ENCODE peak calls at places on chromosomes 6 and 20, in seven cellular contexts. S, G, W, N, V, O and T are unnamed samples. For H3K4me1, the result is how much of the 10 kb centered on the place peaks cover.

GRCh38 chr6:8627085-8627861 is 191.9 kb upstream of the SLC35B3 start:
- DNase-seq in S (no peak), N (peak), W (peak), O (no peak), V (no peak), G (no peak), T (no peak)

GRCh38 chr20:45254867-45255266 is 503 bp upstream of the SLPI start:
- DNase-seq in N (peak), V (no peak), S (peak), O (no peak), G (no peak), W (peak), T (no peak)

GRCh38 chr6:116371384-116372209 is 850 bp downstream of the DSE start:
- DNase-seq in O (peak), G (peak), V (peak), W (peak), N (peak), S (no peak), T (peak)

GRCh38 chr6:27468334-27468733 is 4.6 kb downstream of the ZNF184 start:
- DNase-seq in G (no peak), S (no peak), W (no peak), O (no peak), N (peak), V (no peak), T (no peak)

GRCh38 chr6:26457407-26457795 is 354 bp upstream of the BTN2A1 start:
- DNase-seq in N (no peak), G (no peak), S (no peak), V (no peak), O (no peak), W (no peak), T (peak)

GRCh38 chr6:15061176-15061575 is 184.7 kb upstream of the JARID2 start:
- DNase-seq in G (no peak), N (no peak), S (no peak), W (no peak), O (no peak), V (no peak), T (no peak)

GRCh38 chr6:152089992-152090391 is 282.5 kb downstream of the ESR1 start:
- DNase-seq in N (peak), V (no peak), G (no peak), S (no peak), W (peak), O (no peak), T (peak)

GRCh38 chr20:41136336-41136694 is 1.0 kb upstream of the PLCG1 start:
- DNase-seq in W (no peak), G (no peak), V (no peak), O (no peak), S (no peak), N (no peak), T (peak)

GRCh38 chr6:121533321-121533841 is 97.9 kb downstream of the GJA1 start:
- DNase-seq in N (no peak), W (peak), G (no peak), S (no peak), V (no peak), O (no peak), T (no peak)

GRCh38 chr6:42627674-42628073 is 63.8 kb downstream of the UBR2 start:
- DNase-seq in W (no peak), O (no peak), G (no peak), N (peak), V (no peak), S (no peak), T (no peak)
- H3K27ac ChIP-seq in W (no peak), O (no peak), G (no peak), N (no peak), V (no peak), S (no peak), T (no peak)

DNA sequence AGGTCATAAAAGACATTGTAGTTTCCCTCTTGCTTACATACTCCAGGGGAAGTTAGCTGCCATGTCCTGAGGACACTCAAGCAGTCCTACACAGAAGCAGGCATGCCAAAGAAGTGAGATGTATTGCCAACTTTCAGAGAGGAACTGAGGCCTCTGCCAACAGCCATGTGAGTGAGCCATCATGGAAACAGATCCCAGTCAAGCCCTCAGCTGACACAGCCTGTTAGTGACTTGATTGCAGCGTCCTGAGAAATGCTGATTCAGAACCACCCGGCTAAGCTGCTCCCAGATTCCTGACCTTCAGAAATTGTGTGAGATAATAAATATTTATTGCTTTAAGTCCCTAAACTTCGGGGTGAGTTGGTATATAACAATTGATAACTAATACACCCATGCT is 38.1 kb downstream of the GSTA2 start:
- DNase-seq in O (no peak), G (no peak), W (peak), N (no peak), S (no peak), V (no peak), T (no peak)
- H3K4me2 ChIP-seq in O (no peak), G (no peak), W (peak), N (no peak), S (peak), V (no peak), T (no peak)

GRCh38 chr6:149844480-149844879 is 19.7 kb downstream of the LRP11 start:
- DNase-seq in W (no peak), V (no peak), O (no peak), N (no peak), S (no peak), G (no peak), T (no peak)

GRCh38 chr6:149840345-149841075 is 23.6 kb downstream of the LRP11 start:
- DNase-seq in V (peak), G (peak), W (peak), O (no peak), S (peak), N (peak), T (peak)

GRCh38 chr6:149845549-149845948 is 18.6 kb downstream of the LRP11 start:
- DNase-seq in S (no peak), N (no peak), O (no peak), V (no peak), W (no peak), G (no peak), T (peak)

GRCh38 chr6:149843051-149843633 is 21.0 kb downstream of the LRP11 start:
- DNase-seq in V (no peak), G (no peak), S (no peak), N (no peak), W (no peak), O (no peak), T (no peak)

GRCh38 chr6:149842331-149842730 is 21.8 kb downstream of the LRP11 start:
- DNase-seq in N (no peak), G (no peak), V (no peak), W (no peak), S (no peak), O (no peak), T (no peak)
- H3K4me1 ChIP-seq in N (under half), G (under half), V (under half), W (under half), S (under half), O (under half), T (under half)

GRCh38 chr20:57434390-57434700 is 43.1 kb downstream of the RBM38 start:
- DNase-seq in O (no peak), G (peak), W (no peak), V (no peak), S (no peak), N (no peak), T (no peak)

GRCh38 chr20:57436223-57436545 is 45.0 kb downstream of the RBM38 start:
- DNase-seq in V (no peak), W (no peak), S (no peak), G (no peak), N (no peak), O (no peak), T (no peak)

GRCh38 chr20:57437267-57437666 is 46.1 kb downstream of the RBM38 start:
- DNase-seq in N (no peak), W (no peak), S (no peak), V (no peak), O (no peak), G (no peak), T (no peak)

GRCh38 chr20:57435105-57435497 is 43.9 kb downstream of the RBM38 start:
- DNase-seq in V (no peak), O (no peak), W (no peak), N (no peak), G (no peak), S (no peak), T (no peak)

GRCh38 chr20:57435498-57436222 is 44.5 kb downstream of the RBM38 start:
- DNase-seq in V (no peak), N (peak), S (peak), O (no peak), W (peak), G (peak), T (peak)
- H3K27ac ChIP-seq in V (no peak), N (no peak), S (no peak), O (no peak), W (peak), G (no peak), T (no peak)

GRCh38 chr6:107787589-107787960 is 36.5 kb downstream of the SCML4 start:
- DNase-seq in N (no peak), O (no peak), W (no peak), G (no peak), V (no peak), S (no peak), T (no peak)
- H3K4me2 ChIP-seq in N (no peak), O (no peak), W (no peak), G (peak), V (no peak), S (no peak), T (no peak)

DNA sequence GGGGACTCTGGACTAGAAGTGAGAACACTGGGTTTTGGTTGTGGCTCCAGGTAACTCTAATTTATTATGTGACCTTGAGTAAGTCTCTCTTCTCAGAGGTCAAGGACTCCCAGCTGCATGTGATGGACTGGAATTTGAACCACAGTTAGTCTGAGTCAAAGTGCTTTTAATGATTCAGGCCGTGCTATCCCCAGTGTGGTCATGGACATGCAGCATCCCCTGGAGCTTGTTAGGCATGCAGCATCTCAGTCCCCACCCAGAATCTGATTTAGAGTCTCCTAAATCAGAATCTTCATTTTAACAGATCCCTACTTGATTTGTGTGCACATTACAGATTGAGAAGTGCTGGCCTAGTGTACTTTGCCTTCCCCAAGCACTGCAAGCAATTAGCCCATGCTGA is 74.2 kb downstream of the TOX2 start:
- DNase-seq in O (no peak), N (peak), G (no peak), W (no peak), V (no peak), S (no peak), T (no peak)
- H3K4me1 ChIP-seq in O (under half), N (under half), G (under half), W (under half), V (under half), S (under half), T (under half)

DNA sequence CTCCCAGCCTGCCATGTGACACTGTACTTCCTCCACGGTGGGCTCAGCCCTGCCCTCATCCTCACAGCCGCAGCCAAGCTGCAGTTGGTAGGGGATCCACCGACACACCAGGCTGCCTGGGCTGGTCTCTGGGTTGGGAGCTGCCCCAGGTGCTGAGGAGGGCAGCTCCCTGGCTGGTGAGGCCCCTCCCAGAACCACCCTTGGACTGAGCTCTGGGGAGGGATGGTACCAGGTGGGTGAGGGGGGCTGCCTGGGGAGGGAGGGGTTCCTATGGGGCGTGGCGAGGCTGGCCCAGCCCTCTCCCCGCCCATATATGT is 183 bp upstream of the TNFRSF6B start:
- DNase-seq in S (no peak), O (no peak), V (no peak), W (peak), N (peak), G (peak), T (peak)
- H3K27ac ChIP-seq in S (no peak), O (no peak), V (no peak), W (no peak), N (peak), G (peak), T (no peak)

GRCh38 chr20:48465271-48465670 is 362.5 kb downstream of the PREX1 start:
- DNase-seq in S (no peak), G (no peak), O (no peak), V (no peak), N (no peak), W (no peak), T (no peak)
- H3K4me2 ChIP-seq in S (no peak), G (no peak), O (no peak), V (no peak), N (no peak), W (no peak), T (no peak)

GRCh38 chr6:79335133-79335674 is 100.7 kb upstream of the HMGN3 start:
- DNase-seq in V (no peak), O (no peak), S (no peak), N (no peak), W (peak), G (no peak), T (no peak)
- H3K4me1 ChIP-seq in V (under half), O (under half), S (under half), N (under half), W (under half), G (under half), T (under half)

GRCh38 chr6:162184465-162184864 is 543.1 kb downstream of the PRKN start:
- DNase-seq in S (no peak), N (no peak), G (no peak), O (no peak), V (peak), W (no peak), T (no peak)
- H3K27ac ChIP-seq in S (no peak), N (no peak), G (no peak), O (no peak), V (peak), W (no peak), T (no peak)